ENCODE peak calls at places on chromosomes 13 and 19, in five cellular contexts. L, G, W, S and R are unnamed samples.

GRCh38 chr13:98141938-98142426 is 912 bp upstream of the FARP1 start:
- DNase-seq in S (peak), G (peak), W (peak), L (no peak), R (peak)

GRCh38 chr19:49347835-49348234 is 12.6 kb downstream of the CD37 start:
- DNase-seq in G (no peak), L (no peak), W (no peak), S (peak), R (no peak)

GRCh38 chr19:390386-391198 is 18.4 kb downstream of the C2CD4C start:
- DNase-seq in S (peak), L (no peak), G (no peak), W (no peak), R (peak)

GRCh38 chr13:51883226-51883600 is 21.4 kb downstream of the CCDC70 start:
- DNase-seq in S (no peak), L (no peak), W (no peak), G (no peak), R (no peak)

GRCh38 chr13:23450340-23451046 is 17.0 kb upstream of the SACS start:
- DNase-seq in L (no peak), W (no peak), G (no peak), S (no peak), R (no peak)

GRCh38 chr19:5001547-5002131 is 32.7 kb downstream of the KDM4B start:
- DNase-seq in W (no peak), S (no peak), L (no peak), G (no peak), R (no peak)

GRCh38 chr13:18949970-18950369 is 231.7 kb downstream of the TUBA3C start:
- DNase-seq in W (no peak), L (no peak), G (no peak), S (peak), R (no peak)

GRCh38 chr13:27043013-27043412 is 128.6 kb downstream of the USP12 start:
- DNase-seq in S (no peak), L (peak), G (peak), W (no peak), R (peak)

GRCh38 chr13:112887557-112887991 is 81.4 kb upstream of the MCF2L start:
- DNase-seq in L (no peak), W (no peak), S (peak), G (no peak), R (peak)

GRCh38 chr19:11405846-11406643 is 13.1 kb downstream of the RGL3 start:
- DNase-seq in S (peak), G (no peak), L (no peak), W (no peak), R (no peak)

GRCh38 chr13:105611424-105611823 is 924.0 kb downstream of the EFNB2 start:
- DNase-seq in W (no peak), G (no peak), L (no peak), S (no peak), R (no peak)

GRCh38 chr19:43624933-43625332 is 5.5 kb upstream of the ZNF428 start:
- DNase-seq in L (no peak), S (peak), G (peak), W (peak), R (peak)

GRCh38 chr13:30690282-30691188 is 44.8 kb upstream of the ALOX5AP start:
- DNase-seq in G (peak), W (peak), L (no peak), S (peak), R (peak)

DNA sequence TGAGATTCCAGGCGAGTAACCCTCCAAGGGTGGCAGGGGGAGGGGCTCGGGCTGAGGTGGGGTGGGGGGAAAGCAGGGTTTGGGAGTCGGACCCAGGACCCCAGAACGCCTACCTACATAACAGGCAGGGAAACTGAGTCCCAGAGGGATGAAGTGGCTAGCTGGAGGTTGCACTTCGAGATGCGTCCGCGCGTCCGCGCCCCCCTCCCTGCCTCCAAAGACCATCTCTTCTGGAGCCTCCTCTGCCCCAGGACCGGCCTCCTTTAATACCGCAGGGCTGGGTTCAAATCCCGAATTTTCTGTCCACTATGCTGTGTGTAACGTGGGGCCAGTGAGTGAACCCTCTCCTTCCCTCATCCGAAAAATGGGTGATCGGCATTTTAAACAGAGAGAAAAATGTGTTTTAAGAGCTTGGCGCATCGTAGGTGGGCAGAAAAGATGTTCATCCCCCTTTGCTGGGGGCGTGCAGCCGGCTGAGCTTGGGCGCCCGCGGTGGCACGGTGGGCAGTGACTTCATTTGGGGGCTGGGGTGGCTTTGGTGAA is 13.8 kb downstream of the TJP3 start:
- DNase-seq in S (no peak), G (no peak), L (no peak), W (no peak), R (peak)
- H3K4me3 ChIP-seq in S (peak), G (peak), L (peak), W (peak), R (peak)

GRCh38 chr19:35388277-35389054 is 17.6 kb downstream of the GPR42 start:
- DNase-seq in W (no peak), G (no peak), S (no peak), L (no peak), R (no peak)

GRCh38 chr19:35392742-35393350 is 22.0 kb downstream of the GPR42 start:
- DNase-seq in S (no peak), W (no peak), G (no peak), L (no peak), R (no peak)

GRCh38 chr19:35383536-35383935 is 12.7 kb downstream of the GPR42 start:
- DNase-seq in S (no peak), L (no peak), G (no peak), W (no peak), R (no peak)

DNA sequence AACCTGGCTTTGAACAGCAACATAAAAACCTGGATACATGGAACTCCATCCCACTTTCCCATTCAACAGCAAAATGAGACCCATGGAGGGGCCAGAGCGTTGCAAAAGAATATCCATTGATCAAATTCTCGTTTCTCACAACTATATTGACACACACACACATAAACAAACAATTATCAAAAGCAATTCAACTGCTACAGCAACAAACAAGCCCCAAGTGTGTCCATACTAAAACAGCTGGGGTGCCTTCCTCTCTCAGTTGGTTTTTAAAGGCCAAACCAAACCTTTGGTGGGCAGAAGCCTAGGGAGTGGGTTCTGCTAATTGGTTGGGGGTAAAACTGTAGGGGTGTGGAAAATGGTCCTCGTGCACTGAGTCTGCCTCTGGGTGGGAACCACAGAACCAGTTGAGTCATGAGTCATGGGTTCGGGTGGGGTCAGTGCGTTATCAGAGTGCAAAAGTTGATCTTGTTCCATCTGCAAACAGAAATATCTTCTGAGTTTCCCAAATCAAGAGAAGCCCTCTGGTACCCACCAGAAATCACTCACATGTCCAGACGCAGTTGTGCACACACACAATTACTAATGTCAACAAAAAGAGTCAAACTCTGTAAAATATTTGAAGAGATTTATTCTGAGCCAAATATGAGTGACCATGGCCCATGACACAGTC is 18.5 kb downstream of the GPR42 start:
- DNase-seq in L (no peak), G (peak), S (no peak), W (no peak), R (no peak)
- H3K27ac ChIP-seq in L (no peak), G (no peak), S (no peak), W (no peak), R (no peak)

DNA sequence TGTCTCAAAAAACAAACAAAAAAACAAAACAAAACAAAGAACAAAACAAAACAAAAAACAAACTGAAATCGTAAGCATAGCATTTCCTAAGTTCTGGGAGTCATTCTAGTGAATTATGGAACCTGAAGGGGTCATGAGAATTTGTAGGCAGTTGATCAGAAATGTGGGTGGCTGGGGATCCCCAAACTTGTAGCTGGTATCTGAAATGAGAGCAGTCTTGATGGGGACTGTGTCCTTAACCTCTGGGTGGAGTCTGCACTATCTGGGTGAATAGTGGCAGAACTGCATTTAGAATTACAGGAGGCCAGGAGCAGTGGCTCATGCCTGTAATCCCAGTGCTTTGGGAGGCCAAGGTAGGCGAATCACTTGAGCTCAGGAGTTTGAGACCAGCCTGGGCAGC is 6.1 kb downstream of the CLEC4G start:
- DNase-seq in L (no peak), W (no peak), S (no peak), G (no peak), R (no peak)
- TF ChIP-seq POLR2AphosphoS5 in L (no peak), W (no peak), S (no peak), G (no peak), R (no peak)

DNA sequence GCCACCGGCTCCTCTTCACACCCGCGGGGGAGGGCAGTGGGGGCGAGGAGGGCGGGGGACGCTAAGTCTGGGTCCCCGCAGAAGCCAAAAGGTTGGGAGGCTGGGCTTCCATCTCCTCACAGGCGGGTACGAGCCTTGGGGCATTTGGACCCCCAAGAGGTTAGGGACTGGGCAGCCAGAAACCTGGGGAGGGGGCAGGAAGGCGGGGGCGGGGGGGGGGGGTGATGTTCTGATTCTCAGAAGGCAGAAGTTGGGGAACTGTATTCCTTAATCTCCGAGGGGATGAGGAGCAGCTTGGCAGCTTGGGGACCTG is 5.1 kb downstream of the BCL3 start:
- DNase-seq in L (no peak), W (no peak), S (no peak), G (no peak), R (no peak)
- H3K4me3 ChIP-seq in L (peak), W (peak), S (peak), G (peak), R (peak)